ENCODE peak calls at places on chromosomes 4 and X, in nine cellular contexts. One of them, this sample, is unnamed.

GRCh38 chrX:3939967-3940610 is 226.6 kb upstream of the PRKX start:
- DNase-seq in hepatocyte: peak
- DNase-seq in ovary: no peak
- DNase-seq in naive thymus-derived CD4-positive, alpha-beta T cell: no peak
- DNase-seq in PC-3: peak
- DNase-seq in body of pancreas: peak
- DNase-seq in GM12878: no peak
- DNase-seq in CD8-positive, alpha-beta T cell: no peak
- DNase-seq in heart left ventricle: no peak
- DNase-seq in this sample: peak

GRCh38 chr4:182504440-182504839 is 261.2 kb downstream of the TENM3 start:
- DNase-seq in ovary: no peak
- DNase-seq in PC-3: no peak
- DNase-seq in heart left ventricle: no peak
- DNase-seq in naive thymus-derived CD4-positive, alpha-beta T cell: no peak
- DNase-seq in CD8-positive, alpha-beta T cell: no peak
- DNase-seq in hepatocyte: no peak
- DNase-seq in body of pancreas: no peak
- DNase-seq in GM12878: no peak
- DNase-seq in this sample: no peak

GRCh38 chr4:140049924-140050681 is 103.9 kb downstream of the MAML3 start:
- DNase-seq in GM12878: no peak
- DNase-seq in hepatocyte: no peak
- DNase-seq in PC-3: peak
- DNase-seq in body of pancreas: no peak
- DNase-seq in ovary: no peak
- DNase-seq in heart left ventricle: no peak
- DNase-seq in CD8-positive, alpha-beta T cell: no peak
- DNase-seq in naive thymus-derived CD4-positive, alpha-beta T cell: no peak
- DNase-seq in this sample: no peak

GRCh38 chrX:23554304-23554703 is 113.0 kb upstream of the PRDX4 start:
- DNase-seq in hepatocyte: peak
- DNase-seq in heart left ventricle: no peak
- DNase-seq in GM12878: no peak
- DNase-seq in body of pancreas: no peak
- DNase-seq in PC-3: peak
- DNase-seq in CD8-positive, alpha-beta T cell: no peak
- DNase-seq in naive thymus-derived CD4-positive, alpha-beta T cell: no peak
- DNase-seq in ovary: no peak
- DNase-seq in this sample: no peak

GRCh38 chr4:183919173-183919572 is 14.1 kb downstream of the STOX2 start:
- DNase-seq in GM12878: no peak
- DNase-seq in ovary: peak
- DNase-seq in body of pancreas: peak
- DNase-seq in PC-3: no peak
- DNase-seq in hepatocyte: no peak
- DNase-seq in CD8-positive, alpha-beta T cell: no peak
- DNase-seq in heart left ventricle: peak
- DNase-seq in naive thymus-derived CD4-positive, alpha-beta T cell: no peak
- DNase-seq in this sample: peak

GRCh38 chr4:148341980-148342800 is 100.0 kb downstream of the NR3C2 start:
- DNase-seq in heart left ventricle: peak
- DNase-seq in ovary: peak
- DNase-seq in naive thymus-derived CD4-positive, alpha-beta T cell: no peak
- DNase-seq in GM12878: no peak
- DNase-seq in PC-3: no peak
- DNase-seq in CD8-positive, alpha-beta T cell: no peak
- DNase-seq in hepatocyte: no peak
- DNase-seq in body of pancreas: peak
- DNase-seq in this sample: no peak

GRCh38 chrX:150035531-150035930 is 97.2 kb upstream of the EOLA2 start:
- DNase-seq in naive thymus-derived CD4-positive, alpha-beta T cell: no peak
- DNase-seq in PC-3: peak
- DNase-seq in hepatocyte: no peak
- DNase-seq in CD8-positive, alpha-beta T cell: no peak
- DNase-seq in heart left ventricle: no peak
- DNase-seq in ovary: no peak
- DNase-seq in GM12878: no peak
- DNase-seq in body of pancreas: no peak
- DNase-seq in this sample: no peak

GRCh38 chr4:145536044-145536443 is 54.4 kb downstream of the SMAD1 start:
- DNase-seq in GM12878: no peak
- DNase-seq in naive thymus-derived CD4-positive, alpha-beta T cell: no peak
- DNase-seq in CD8-positive, alpha-beta T cell: no peak
- DNase-seq in ovary: no peak
- DNase-seq in body of pancreas: no peak
- DNase-seq in PC-3: no peak
- DNase-seq in heart left ventricle: no peak
- DNase-seq in hepatocyte: no peak
- DNase-seq in this sample: no peak

GRCh38 chrX:16882188-16882587 is 12.0 kb upstream of the RBBP7 start:
- DNase-seq in ovary: peak
- DNase-seq in hepatocyte: peak
- DNase-seq in GM12878: no peak
- DNase-seq in PC-3: peak
- DNase-seq in body of pancreas: peak
- DNase-seq in heart left ventricle: no peak
- DNase-seq in CD8-positive, alpha-beta T cell: no peak
- DNase-seq in naive thymus-derived CD4-positive, alpha-beta T cell: no peak
- DNase-seq in this sample: peak

GRCh38 chr4:128974203-128974602 is 119.1 kb downstream of the SCLT1 start:
- DNase-seq in CD8-positive, alpha-beta T cell: no peak
- DNase-seq in body of pancreas: no peak
- DNase-seq in ovary: no peak
- DNase-seq in GM12878: no peak
- DNase-seq in hepatocyte: no peak
- DNase-seq in PC-3: no peak
- DNase-seq in naive thymus-derived CD4-positive, alpha-beta T cell: no peak
- DNase-seq in heart left ventricle: no peak
- DNase-seq in this sample: no peak

GRCh38 chr4:851701-852430 is 25.9 kb upstream of the CPLX1 start:
- DNase-seq in hepatocyte: no peak
- DNase-seq in body of pancreas: no peak
- DNase-seq in ovary: no peak
- DNase-seq in PC-3: no peak
- DNase-seq in heart left ventricle: peak
- DNase-seq in CD8-positive, alpha-beta T cell: no peak
- DNase-seq in naive thymus-derived CD4-positive, alpha-beta T cell: no peak
- DNase-seq in GM12878: no peak
- DNase-seq in this sample: no peak

GRCh38 chr4:97013309-97014106 is 1129.8 kb downstream of the STPG2 start:
- DNase-seq in heart left ventricle: no peak
- DNase-seq in naive thymus-derived CD4-positive, alpha-beta T cell: no peak
- DNase-seq in ovary: no peak
- DNase-seq in hepatocyte: peak
- DNase-seq in body of pancreas: no peak
- DNase-seq in CD8-positive, alpha-beta T cell: no peak
- DNase-seq in PC-3: no peak
- DNase-seq in GM12878: no peak
- DNase-seq in this sample: no peak

GRCh38 chr4:40046311-40046980 is 10.2 kb upstream of the N4BP2 start:
- DNase-seq in body of pancreas: peak
- DNase-seq in CD8-positive, alpha-beta T cell: no peak
- DNase-seq in PC-3: peak
- DNase-seq in naive thymus-derived CD4-positive, alpha-beta T cell: no peak
- DNase-seq in heart left ventricle: peak
- DNase-seq in hepatocyte: peak
- DNase-seq in ovary: peak
- DNase-seq in GM12878: no peak
- DNase-seq in this sample: peak

GRCh38 chr4:52957220-52957686 is 95.1 kb downstream of the RASL11B start:
- DNase-seq in hepatocyte: peak
- DNase-seq in PC-3: no peak
- DNase-seq in GM12878: no peak
- DNase-seq in ovary: peak
- DNase-seq in CD8-positive, alpha-beta T cell: no peak
- DNase-seq in naive thymus-derived CD4-positive, alpha-beta T cell: no peak
- DNase-seq in body of pancreas: peak
- DNase-seq in heart left ventricle: peak
- DNase-seq in this sample: no peak

GRCh38 chrX:131424895-131425294 is 119.0 kb upstream of the OR13H1 start:
- DNase-seq in PC-3: no peak
- DNase-seq in ovary: no peak
- DNase-seq in GM12878: no peak
- DNase-seq in heart left ventricle: no peak
- DNase-seq in body of pancreas: no peak
- DNase-seq in CD8-positive, alpha-beta T cell: no peak
- DNase-seq in hepatocyte: no peak
- DNase-seq in naive thymus-derived CD4-positive, alpha-beta T cell: no peak
- DNase-seq in this sample: no peak
- H3K4me3 ChIP-seq in PC-3: no peak
- H3K4me3 ChIP-seq in ovary: no peak
- H3K4me3 ChIP-seq in GM12878: no peak
- H3K4me3 ChIP-seq in heart left ventricle: no peak
- H3K4me3 ChIP-seq in body of pancreas: no peak
- H3K4me3 ChIP-seq in CD8-positive, alpha-beta T cell: no peak
- H3K4me3 ChIP-seq in hepatocyte: no peak
- H3K4me3 ChIP-seq in naive thymus-derived CD4-positive, alpha-beta T cell: no peak
- H3K4me3 ChIP-seq in this sample: no peak

GRCh38 chrX:65948103-65948502 is 91.8 kb downstream of the VSIG4 start:
- DNase-seq in naive thymus-derived CD4-positive, alpha-beta T cell: no peak
- DNase-seq in hepatocyte: no peak
- DNase-seq in heart left ventricle: no peak
- DNase-seq in body of pancreas: no peak
- DNase-seq in ovary: no peak
- DNase-seq in GM12878: no peak
- DNase-seq in PC-3: no peak
- DNase-seq in CD8-positive, alpha-beta T cell: no peak
- DNase-seq in this sample: no peak
- H3K4me3 ChIP-seq in naive thymus-derived CD4-positive, alpha-beta T cell: no peak
- H3K4me3 ChIP-seq in hepatocyte: no peak
- H3K4me3 ChIP-seq in heart left ventricle: no peak
- H3K4me3 ChIP-seq in body of pancreas: no peak
- H3K4me3 ChIP-seq in ovary: no peak
- H3K4me3 ChIP-seq in GM12878: no peak
- H3K4me3 ChIP-seq in PC-3: no peak
- H3K4me3 ChIP-seq in CD8-positive, alpha-beta T cell: no peak
- H3K4me3 ChIP-seq in this sample: no peak

GRCh38 chr4:82820689-82821088 is 22.1 kb upstream of the SCD5 start:
- DNase-seq in naive thymus-derived CD4-positive, alpha-beta T cell: no peak
- DNase-seq in heart left ventricle: no peak
- DNase-seq in CD8-positive, alpha-beta T cell: no peak
- DNase-seq in hepatocyte: no peak
- DNase-seq in GM12878: no peak
- DNase-seq in body of pancreas: no peak
- DNase-seq in PC-3: no peak
- DNase-seq in ovary: no peak
- DNase-seq in this sample: no peak

GRCh38 chr4:82818974-82819662 is 20.5 kb upstream of the SCD5 start:
- DNase-seq in ovary: no peak
- DNase-seq in hepatocyte: no peak
- DNase-seq in CD8-positive, alpha-beta T cell: no peak
- DNase-seq in GM12878: no peak
- DNase-seq in heart left ventricle: no peak
- DNase-seq in naive thymus-derived CD4-positive, alpha-beta T cell: no peak
- DNase-seq in body of pancreas: no peak
- DNase-seq in PC-3: no peak
- DNase-seq in this sample: no peak

GRCh38 chr4:82825425-82825824 is 26.8 kb upstream of the SCD5 start:
- DNase-seq in naive thymus-derived CD4-positive, alpha-beta T cell: no peak
- DNase-seq in PC-3: no peak
- DNase-seq in CD8-positive, alpha-beta T cell: no peak
- DNase-seq in ovary: no peak
- DNase-seq in body of pancreas: no peak
- DNase-seq in heart left ventricle: no peak
- DNase-seq in GM12878: no peak
- DNase-seq in hepatocyte: no peak
- DNase-seq in this sample: no peak

DNA sequence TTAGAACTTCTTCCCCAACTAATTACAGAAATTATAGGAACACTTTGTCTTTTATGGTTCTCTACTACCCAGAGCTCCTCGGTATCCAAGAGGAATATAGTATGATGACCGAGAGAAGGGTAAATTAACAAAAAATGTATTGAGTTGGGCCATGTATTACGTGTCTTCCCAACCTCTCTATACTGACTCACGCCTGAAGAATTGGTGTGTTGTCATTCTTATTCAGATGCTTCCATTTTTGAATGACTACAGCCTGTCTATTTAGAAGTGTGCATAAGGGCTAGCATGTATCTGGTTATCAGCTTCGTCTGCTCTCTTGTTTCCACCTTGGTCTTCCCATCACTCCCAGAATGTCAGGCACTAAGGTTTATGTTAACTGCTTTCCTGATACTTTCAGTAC is 24.5 kb upstream of the SCD5 start:
- DNase-seq in PC-3: peak
- DNase-seq in heart left ventricle: no peak
- DNase-seq in GM12878: no peak
- DNase-seq in hepatocyte: no peak
- DNase-seq in CD8-positive, alpha-beta T cell: no peak
- DNase-seq in naive thymus-derived CD4-positive, alpha-beta T cell: no peak
- DNase-seq in ovary: no peak
- DNase-seq in body of pancreas: no peak
- DNase-seq in this sample: no peak
- H3K4me3 ChIP-seq in PC-3: no peak
- H3K4me3 ChIP-seq in heart left ventricle: no peak
- H3K4me3 ChIP-seq in GM12878: no peak
- H3K4me3 ChIP-seq in hepatocyte: no peak
- H3K4me3 ChIP-seq in CD8-positive, alpha-beta T cell: no peak
- H3K4me3 ChIP-seq in naive thymus-derived CD4-positive, alpha-beta T cell: no peak
- H3K4me3 ChIP-seq in ovary: no peak
- H3K4me3 ChIP-seq in body of pancreas: no peak
- H3K4me3 ChIP-seq in this sample: no peak

GRCh38 chr4:123546661-123547060 is 150.1 kb downstream of the SPRY1 start:
- DNase-seq in naive thymus-derived CD4-positive, alpha-beta T cell: no peak
- DNase-seq in ovary: no peak
- DNase-seq in hepatocyte: peak
- DNase-seq in body of pancreas: peak
- DNase-seq in PC-3: no peak
- DNase-seq in GM12878: no peak
- DNase-seq in heart left ventricle: no peak
- DNase-seq in CD8-positive, alpha-beta T cell: no peak
- DNase-seq in this sample: no peak
- H3K4me3 ChIP-seq in naive thymus-derived CD4-positive, alpha-beta T cell: no peak
- H3K4me3 ChIP-seq in ovary: no peak
- H3K4me3 ChIP-seq in hepatocyte: no peak
- H3K4me3 ChIP-seq in body of pancreas: no peak
- H3K4me3 ChIP-seq in PC-3: no peak
- H3K4me3 ChIP-seq in GM12878: no peak
- H3K4me3 ChIP-seq in heart left ventricle: no peak
- H3K4me3 ChIP-seq in CD8-positive, alpha-beta T cell: no peak
- H3K4me3 ChIP-seq in this sample: no peak

DNA sequence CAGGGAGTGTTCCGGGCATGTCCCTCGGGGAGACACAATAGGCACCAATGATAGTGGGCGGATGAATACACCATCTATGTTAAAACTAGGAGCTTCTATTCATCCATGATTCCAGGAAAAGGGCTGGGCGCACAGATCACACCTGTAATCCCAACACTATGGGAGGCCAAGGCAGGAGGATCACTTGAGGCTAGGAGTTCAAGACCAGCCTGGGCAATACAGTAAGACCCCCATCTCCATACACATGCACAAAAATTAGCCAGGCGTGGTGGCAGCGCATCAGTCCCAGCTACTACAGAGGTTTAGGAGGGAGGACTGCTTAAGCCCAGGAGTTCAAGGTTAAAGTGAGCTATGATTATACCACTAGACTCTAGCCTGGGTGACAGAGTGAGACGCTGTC is 2.4 kb downstream of the NELFA start:
- DNase-seq in heart left ventricle: no peak
- DNase-seq in GM12878: no peak
- DNase-seq in hepatocyte: no peak
- DNase-seq in CD8-positive, alpha-beta T cell: no peak
- DNase-seq in ovary: no peak
- DNase-seq in naive thymus-derived CD4-positive, alpha-beta T cell: no peak
- DNase-seq in PC-3: no peak
- DNase-seq in body of pancreas: no peak
- DNase-seq in this sample: no peak
- H3K4me3 ChIP-seq in heart left ventricle: no peak
- H3K4me3 ChIP-seq in GM12878: no peak
- H3K4me3 ChIP-seq in hepatocyte: no peak
- H3K4me3 ChIP-seq in CD8-positive, alpha-beta T cell: no peak
- H3K4me3 ChIP-seq in ovary: no peak
- H3K4me3 ChIP-seq in naive thymus-derived CD4-positive, alpha-beta T cell: no peak
- H3K4me3 ChIP-seq in PC-3: no peak
- H3K4me3 ChIP-seq in body of pancreas: no peak
- H3K4me3 ChIP-seq in this sample: no peak

This sample was measured in thyroid gland.